ENCODE peak calls at places on chromosome 17, in four cellular contexts. H is upper lobe of left lung, Q is fibroblast of the aortic adventitia, K is esophagus squamous epithelium. T is an unnamed sample.
A peak's percentile ranks its signal among the peaks of the same experiment; 100 is the strongest.

GRCh38 chr17:35809855-35810461 is 674 bp downstream of the TAF15 start:
- DNase-seq in H (no peak), Q (peak; percentile 23), K (no peak), T (no peak)

GRCh38 chr17:76869209-76869877 is 1.1 kb downstream of the MGAT5B start:
- DNase-seq in H (peak; percentile 83), Q (no peak), K (no peak), T (no peak)

GRCh38 chr17:68734202-68734825 is 133.1 kb upstream of the FAM20A start:
- DNase-seq in H (no peak), Q (no peak), K (no peak), T (no peak)

GRCh38 chr17:69878661-69879060 is 196.4 kb upstream of the KCNJ16 start:
- DNase-seq in H (no peak), Q (peak; percentile 55), K (no peak), T (no peak)

GRCh38 chr17:45315583-45316270 is 1.1 kb downstream of the MAP3K14 start:
- DNase-seq in H (no peak), Q (no peak), K (no peak), T (no peak)

GRCh38 chr17:79035686-79036085 is 11.7 kb downstream of the C1QTNF1 start:
- DNase-seq in H (no peak), Q (no peak), K (no peak), T (no peak)

GRCh38 chr17:19645608-19646250 is 2.8 kb upstream of the ALDH3A2 start:
- DNase-seq in H (no peak), Q (peak; percentile 34), K (no peak), T (no peak)

GRCh38 chr17:58367462-58367861 is 15.5 kb upstream of the SUPT4H1 start:
- DNase-seq in H (no peak), Q (no peak), K (no peak), T (no peak)

GRCh38 chr17:77566151-77566550 is 392.4 kb upstream of the TNRC6C start:
- DNase-seq in H (no peak), Q (no peak), K (no peak), T (no peak)

GRCh38 chr17:21370430-21370829 is 5.7 kb upstream of the KCNJ12 start:
- DNase-seq in H (no peak), Q (peak; percentile 4), K (no peak), T (no peak)

GRCh38 chr17:80758793-80759673 is 214.4 kb downstream of the RPTOR start:
- DNase-seq in H (no peak), Q (peak; percentile 21), K (no peak), T (no peak)

GRCh38 chr17:38701504-38702165 is 3.4 kb upstream of the MLLT6 start:
- DNase-seq in H (no peak), Q (peak; percentile 41), K (no peak), T (no peak)

GRCh38 chr17:35312790-35313711 is 60.4 kb downstream of the SLFN11 start:
- DNase-seq in H (no peak), Q (peak; percentile 85), K (no peak), T (peak; percentile 16)

GRCh38 chr17:45973943-45974859 is 24.8 kb upstream of the STH start:
- DNase-seq in H (no peak), Q (no peak), K (no peak), T (no peak)

GRCh38 chr17:76171701-76172100 is 30.7 kb upstream of the FOXJ1 start:
- DNase-seq in H (no peak), Q (no peak), K (no peak), T (no peak)

GRCh38 chr17:55726440-55726839 is 3.8 kb upstream of the TMEM100 start:
- DNase-seq in H (no peak), Q (peak; percentile 100), K (no peak), T (no peak)

GRCh38 chr17:57293077-57293476 is 36.8 kb downstream of the MSI2 start:
- DNase-seq in H (no peak), Q (no peak), K (no peak), T (peak; percentile 36)

GRCh38 chr17:35788504-35788998 is 6.9 kb downstream of the MMP28 start:
- DNase-seq in H (no peak), Q (peak; percentile 78), K (no peak), T (peak; percentile 88)

GRCh38 chr17:2837147-2837561 is 40.9 kb downstream of the RAP1GAP2 start:
- DNase-seq in H (no peak), Q (no peak), K (no peak), T (no peak)

GRCh38 chr17:55818026-55818425 is 67.2 kb downstream of the PCTP start:
- DNase-seq in H (no peak), Q (no peak), K (no peak), T (no peak)

GRCh38 chr17:61157246-61157887 is 242.3 kb upstream of the TBX2 start:
- DNase-seq in H (no peak), Q (peak; percentile 22), K (no peak), T (no peak)

GRCh38 chr17:66930933-66931332 is 33.6 kb upstream of the CACNG4 start:
- DNase-seq in H (no peak), Q (no peak), K (no peak), T (no peak)

GRCh38 chr17:47694018-47694817 is at the start of gene TBKBP1:
- DNase-seq in H (peak; percentile 88), Q (peak; percentile 45), K (no peak), T (no peak)

GRCh38 chr17:48901241-48901640 is 7.0 kb upstream of the UBE2Z start:
- DNase-seq in H (no peak), Q (no peak), K (no peak), T (no peak)

GRCh38 chr17:70675070-70675590 is 505.8 kb downstream of the KCNJ2 start:
- DNase-seq in H (no peak), Q (no peak), K (no peak), T (no peak)

GRCh38 chr17:2282297-2282873 is 21.2 kb downstream of the SMG6 start:
- DNase-seq in H (no peak), Q (peak; percentile 93), K (no peak), T (no peak)

GRCh38 chr17:15257316-15257925 is 7.7 kb downstream of the PMP22 start:
- DNase-seq in H (peak; percentile 83), Q (peak; percentile 88), K (no peak), T (no peak)

GRCh38 chr17:564526-564925 is 150.1 kb downstream of the VPS53 start:
- DNase-seq in H (no peak), Q (no peak), K (no peak), T (no peak)

GRCh38 chr17:69819316-69820087 is 255.5 kb upstream of the KCNJ16 start:
- DNase-seq in H (no peak), Q (peak; percentile 56), K (no peak), T (peak; percentile 10)

GRCh38 chr17:29617481-29618271 is 5.0 kb downstream of the CORO6 start:
- DNase-seq in H (peak; percentile 98), Q (peak; percentile 45), K (no peak), T (no peak)

DNA sequence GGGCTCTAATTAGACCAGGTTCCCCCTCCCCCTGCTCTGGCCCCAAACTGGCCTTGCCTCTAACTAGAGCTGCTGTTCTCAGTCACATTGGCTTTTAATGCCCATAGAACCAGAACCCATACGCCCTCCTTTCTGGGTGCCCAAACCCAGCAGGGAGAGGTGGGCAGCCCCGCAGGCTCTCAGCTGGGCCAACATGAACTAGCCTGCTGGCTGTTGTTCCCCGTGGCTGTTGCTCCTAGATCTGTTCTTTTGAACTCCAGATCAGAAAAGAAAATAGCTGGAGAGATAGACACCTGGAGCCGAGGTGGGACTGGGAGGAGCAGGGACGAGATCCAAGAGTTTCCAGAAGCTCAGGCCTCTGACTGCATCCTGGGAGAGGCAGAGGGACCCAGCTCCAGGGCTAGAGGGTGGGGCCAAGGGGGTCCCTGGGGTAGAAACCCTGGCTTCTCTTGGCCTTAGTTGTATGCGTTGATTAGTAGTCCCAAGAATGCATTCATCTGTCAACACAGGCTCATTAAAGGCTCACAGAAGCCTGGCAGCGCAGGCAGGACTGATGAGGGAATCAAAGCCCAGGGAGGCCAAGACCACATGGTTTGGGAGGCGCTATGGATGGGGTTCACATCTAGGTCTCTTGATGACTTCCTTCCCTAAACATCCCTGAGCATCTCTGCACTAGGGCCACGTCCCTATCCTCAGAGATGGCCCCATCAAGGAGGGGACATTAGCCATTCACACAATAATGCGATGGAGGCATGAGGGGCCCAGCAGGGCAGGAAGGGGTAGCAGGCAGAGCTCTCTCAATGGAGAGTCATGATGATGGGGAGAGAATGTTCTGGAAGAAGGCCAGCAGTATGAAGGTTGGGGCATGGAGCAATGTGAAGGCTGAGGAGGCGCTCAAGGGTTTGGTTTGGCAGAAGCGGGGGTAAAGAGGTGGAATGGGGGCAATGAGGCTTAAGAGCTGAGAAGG is 1.3 kb upstream of the CPSF4L start:
- DNase-seq in H (no peak), Q (peak; percentile 12), K (no peak), T (no peak)
- H3K4me3 ChIP-seq in H (no peak overlapping the region), Q (no peak overlapping the region), K (no peak overlapping the region), T (no peak overlapping the region)

GRCh38 chr17:42180922-42181850 is at the start of gene KCNH4:
- DNase-seq in H (peak; percentile 94), Q (peak; percentile 67), K (no peak), T (no peak)

GRCh38 chr17:42179335-42179734 is 1.6 kb downstream of the KCNH4 start:
- DNase-seq in H (no peak), Q (no peak), K (no peak), T (no peak)

GRCh38 chr17:42181851-42182207 is 887 bp upstream of the KCNH4 start:
- DNase-seq in H (no peak), Q (no peak), K (no peak), T (no peak)

GRCh38 chr17:42179911-42180410 is 981 bp downstream of the KCNH4 start:
- DNase-seq in H (no peak), Q (peak; percentile 46), K (no peak), T (no peak)

GRCh38 chr17:42180411-42180921 is 476 bp downstream of the KCNH4 start:
- DNase-seq in H (no peak), Q (no peak), K (no peak), T (no peak)
- H3K4me3 ChIP-seq in H (peak overlapping the region; percentile 50), Q (no peak overlapping the region), K (peak overlapping the region; percentile 59), T (peak overlapping the region; percentile 39)

GRCh38 chr17:64390066-64390465 is 594 bp downstream of the PECAM1 start:
- DNase-seq in H (no peak), Q (peak; percentile 24), K (no peak), T (no peak)
- H3K4me3 ChIP-seq in H (peak overlapping the region; percentile 49), Q (no peak overlapping the region), K (peak overlapping the region; percentile 54), T (no peak overlapping the region)

DNA sequence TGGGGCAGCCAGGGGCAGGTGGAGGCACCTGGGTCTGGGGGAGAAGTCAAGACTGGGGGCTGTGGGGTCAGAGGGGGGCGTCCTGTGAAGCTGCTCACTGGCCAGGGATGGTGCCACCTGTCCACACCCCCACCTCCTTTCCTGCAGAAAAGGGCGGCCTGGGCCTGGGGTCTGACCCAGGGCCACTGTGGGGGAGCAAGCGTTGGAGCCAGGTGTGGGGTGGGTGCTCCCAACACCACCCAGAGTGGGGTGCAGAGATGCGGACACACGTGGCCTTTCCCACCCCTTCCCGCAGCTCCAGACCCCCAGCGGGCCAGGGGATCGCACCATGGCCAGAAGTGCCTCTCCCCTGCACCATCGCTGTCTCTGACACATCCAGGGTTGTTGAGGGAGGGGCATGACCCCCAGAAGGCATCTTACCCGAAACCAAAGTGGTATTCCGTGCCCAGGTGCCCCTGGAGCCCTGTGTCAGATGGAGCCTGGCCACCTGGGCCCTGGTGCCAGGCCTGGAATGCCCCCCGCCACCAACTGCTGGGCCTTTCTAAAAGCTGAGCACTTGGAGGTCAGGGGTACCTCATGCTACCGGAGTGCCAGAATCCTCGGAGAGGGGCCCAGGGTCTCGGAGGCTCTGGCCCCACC is 2.6 kb upstream of the SLC16A3 start:
- DNase-seq in H (no peak), Q (no peak), K (no peak), T (no peak)
- H3K4me3 ChIP-seq in H (no peak overlapping the region), Q (no peak overlapping the region), K (no peak overlapping the region), T (no peak overlapping the region)

T was measured in epithelial cell of proximal tubule.